ENCODE peak calls at places on chromosomes 16 and 17, in seven cellular contexts. X is mammary epithelial cell, I is NT2/D1, G is right lobe of liver, F is HFF-Myc, H is ovary, J is AG04449. Z is an unnamed sample.
A peak's percentile ranks its signal among the peaks of the same experiment; 100 is the strongest.

GRCh38 chr17:7803981-7804380 is 30.0 kb upstream of the KDM6B start:
- DNase-seq in F (no peak), J (no peak), X (peak; percentile 46), I (no peak), G (no peak), H (no peak), Z (no peak)

GRCh38 chr16:72202014-72202413 is 30.1 kb upstream of the PMFBP1 start:
- DNase-seq in F (no peak), X (peak; percentile 85), G (no peak), H (no peak), J (no peak), I (no peak), Z (no peak)

GRCh38 chr17:2705888-2706795 is 5.4 kb downstream of the CLUH start:
- DNase-seq in H (no peak), F (no peak), X (no peak), I (no peak), J (no peak), G (no peak), Z (no peak)

GRCh38 chr17:33871720-33872535 is 383.2 kb upstream of the CCL2 start:
- DNase-seq in I (no peak), H (no peak), J (no peak), G (peak; percentile 22), F (no peak), X (peak; percentile 40), Z (no peak)

GRCh38 chr16:30186444-30186781 is 3.0 kb downstream of the CORO1A start:
- DNase-seq in J (no peak), G (no peak), I (no peak), F (no peak), H (no peak), X (no peak), Z (no peak)

GRCh38 chr17:17496189-17497064 is at the start of gene RASD1:
- DNase-seq in I (peak; percentile 52), J (no peak), H (peak; percentile 96), G (peak; percentile 94), X (peak; percentile 81), F (no peak), Z (peak; percentile 62)

GRCh38 chr16:70766176-70766575 is 34.8 kb downstream of the VAC14 start:
- DNase-seq in J (no peak), I (no peak), X (no peak), H (no peak), F (no peak), G (no peak), Z (no peak)

GRCh38 chr17:4513113-4514032 is 14.7 kb downstream of the SPNS2 start:
- DNase-seq in F (no peak), G (no peak), I (no peak), X (no peak), J (no peak), H (no peak), Z (no peak)

GRCh38 chr17:40450175-40450574 is 6.9 kb downstream of the IGFBP4 start:
- DNase-seq in J (no peak), H (peak; percentile 55), F (no peak), X (peak; percentile 39), G (peak; percentile 63), I (no peak), Z (no peak)

GRCh38 chr17:81961087-81961514 is at the start of gene NOTUM:
- DNase-seq in F (no peak), J (no peak), H (peak; percentile 56), G (no peak), I (no peak), X (no peak), Z (no peak)

GRCh38 chr17:69638516-69638915 is 224.0 kb downstream of the MAP2K6 start:
- DNase-seq in X (no peak), I (no peak), F (no peak), H (no peak), J (no peak), G (no peak), Z (no peak)

GRCh38 chr16:80984124-80984892 is 22.4 kb downstream of the CMC2 start:
- DNase-seq in X (no peak), H (no peak), J (no peak), G (no peak), I (no peak), F (no peak), Z (no peak)

GRCh38 chr17:499836-500543 is 147.4 kb upstream of the RPH3AL start:
- DNase-seq in G (no peak), H (no peak), I (no peak), X (no peak), F (no peak), J (no peak), Z (no peak)

DNA sequence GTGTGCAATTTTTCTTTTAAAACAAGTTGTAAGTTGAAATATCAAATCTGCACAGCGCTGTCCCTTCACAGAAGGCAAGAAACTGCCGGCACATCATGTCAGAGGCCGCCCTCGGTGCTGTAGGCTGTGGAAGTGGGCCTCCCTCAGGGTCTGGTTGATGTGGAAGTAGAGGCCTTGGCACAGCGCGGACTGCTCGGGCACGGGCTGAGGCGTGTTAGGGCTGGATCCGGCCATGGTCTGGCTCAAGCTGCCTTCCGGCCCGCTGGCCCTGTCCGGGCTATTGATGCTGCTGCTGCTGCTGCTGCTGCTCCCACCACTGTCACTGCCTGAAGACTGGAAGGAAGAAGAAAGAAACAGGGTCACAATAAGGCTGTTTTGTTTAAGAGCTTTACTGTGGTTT is 16.6 kb downstream of the COG1 start:
- DNase-seq in I (no peak), F (no peak), G (no peak), J (no peak), X (no peak), H (no peak), Z (no peak)
- H3K4me3 ChIP-seq in I (no peak overlapping the region), F (no peak overlapping the region), G (no peak overlapping the region), J (no peak overlapping the region), X (no peak overlapping the region), H (no peak overlapping the region), Z (no peak overlapping the region)

DNA sequence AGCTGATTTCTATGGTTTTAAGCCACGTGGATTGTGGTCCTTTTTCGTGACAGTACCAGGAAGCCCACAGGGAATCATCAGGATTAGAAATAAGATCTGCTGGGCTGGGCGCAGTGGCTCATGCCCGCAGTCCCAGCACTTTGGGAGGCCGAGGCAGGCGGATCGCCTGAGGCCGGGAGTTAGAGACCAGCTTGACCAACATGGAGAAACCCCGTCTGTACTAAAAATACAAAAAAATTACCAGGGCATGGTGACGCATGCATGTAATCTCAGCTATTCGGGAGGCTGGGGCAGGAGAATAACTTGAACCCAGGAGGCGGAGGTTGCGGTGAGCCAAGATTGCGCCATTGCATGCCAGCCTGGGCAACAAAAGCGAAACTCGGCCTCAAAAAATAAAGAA is 6.5 kb downstream of the NMRAL1 start:
- DNase-seq in I (no peak), G (no peak), J (no peak), X (no peak), F (no peak), H (no peak), Z (no peak)
- H3K4me3 ChIP-seq in I (no peak overlapping the region), G (no peak overlapping the region), J (no peak overlapping the region), X (no peak overlapping the region), F (no peak overlapping the region), H (no peak overlapping the region), Z (no peak overlapping the region)

GRCh38 chr16:4370570-4371480 is 823 bp upstream of the VASN start:
- DNase-seq in H (peak; percentile 94), I (no peak), F (no peak), J (peak; percentile 29), G (peak; percentile 62), X (no peak), Z (peak; percentile 43)
- H3K4me3 ChIP-seq in H (peak overlapping the region; percentile 78), I (no peak overlapping the region), F (peak overlapping the region; percentile 97), J (no peak overlapping the region), G (no peak overlapping the region), X (peak overlapping the region; percentile 54), Z (peak overlapping the region; percentile 79)

DNA sequence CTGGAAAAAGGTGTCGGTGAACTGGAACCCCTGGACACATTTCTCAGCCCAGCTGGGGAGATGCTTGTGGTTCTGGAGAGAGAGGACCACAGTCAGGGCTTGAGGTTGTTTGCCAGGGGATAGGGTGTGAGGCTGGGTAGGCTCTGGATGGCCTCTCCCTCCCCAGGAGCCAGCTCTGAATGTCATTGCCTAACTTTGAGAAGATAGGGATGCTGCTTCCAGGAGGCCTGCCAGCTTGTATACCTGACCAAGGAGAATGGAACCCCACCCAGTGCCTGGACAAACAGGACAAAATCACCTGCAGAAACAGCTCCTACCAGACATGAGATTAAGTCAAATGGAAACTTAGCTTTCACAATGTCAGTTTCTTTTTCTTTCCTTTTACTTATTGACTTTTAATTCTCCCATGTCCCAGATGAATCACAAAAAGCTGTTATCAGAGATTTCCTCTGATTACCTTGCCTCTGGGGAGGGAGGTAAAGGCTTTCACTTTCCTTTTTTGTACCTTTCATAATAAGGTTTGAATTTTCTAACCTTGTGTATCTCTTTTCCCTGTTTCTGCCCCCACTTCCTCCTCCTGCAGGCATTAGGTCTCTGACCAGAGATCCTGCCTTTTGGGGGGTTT is 29.8 kb upstream of the PLLP start:
- DNase-seq in F (no peak), X (peak; percentile 30), I (no peak), H (no peak), G (no peak), J (no peak), Z (no peak)
- H3K4me3 ChIP-seq in F (no peak overlapping the region), X (no peak overlapping the region), I (no peak overlapping the region), H (no peak overlapping the region), G (no peak overlapping the region), J (no peak overlapping the region), Z (no peak overlapping the region)

GRCh38 chr16:22814330-22815105 is 556 bp downstream of the HS3ST2 start:
- DNase-seq in I (no peak), J (no peak), F (no peak), G (no peak), H (no peak), X (peak; percentile 64), Z (no peak)

GRCh38 chr16:22815863-22816262 is 1.9 kb downstream of the HS3ST2 start:
- DNase-seq in F (no peak), G (no peak), I (no peak), X (peak; percentile 24), J (no peak), H (no peak), Z (no peak)

GRCh38 chr16:22813946-22814325 is at the start of gene HS3ST2:
- DNase-seq in G (peak; percentile 56), H (peak; percentile 40), J (no peak), F (no peak), I (peak; percentile 81), X (peak; percentile 82), Z (no peak)

GRCh38 chr16:22816475-22816874 is 2.5 kb downstream of the HS3ST2 start:
- DNase-seq in F (no peak), G (no peak), J (no peak), H (no peak), I (no peak), X (peak; percentile 89), Z (no peak)

GRCh38 chr16:22813223-22813945 is 578 bp upstream of the HS3ST2 start:
- DNase-seq in G (peak; percentile 61), F (no peak), I (peak; percentile 75), H (peak; percentile 47), X (peak; percentile 93), J (no peak), Z (no peak)
- H3K4me3 ChIP-seq in G (no peak overlapping the region), F (peak overlapping the region; percentile 25), I (peak overlapping the region; percentile 65), H (peak overlapping the region; percentile 1), X (peak overlapping the region; percentile 76), J (peak overlapping the region; percentile 12), Z (peak overlapping the region; percentile 34)

GRCh38 chr16:78684040-78684611 is 584.7 kb downstream of the WWOX start:
- DNase-seq in I (no peak), X (peak; percentile 53), F (no peak), J (no peak), G (no peak), H (no peak), Z (peak; percentile 46)
- H3K4me3 ChIP-seq in I (no peak overlapping the region), X (no peak overlapping the region), F (no peak overlapping the region), J (no peak overlapping the region), G (no peak overlapping the region), H (no peak overlapping the region), Z (no peak overlapping the region)